ENCODE peak calls at places on chromosomes 13 and 19, in four cellular contexts. One of them, this sample, is unnamed.

GRCh38 chr13:36992362-36992761 is 6.8 kb downstream of the ALG5 start:
- DNase-seq in prostate gland: no peak
- DNase-seq in HL-60: no peak
- DNase-seq in upper lobe of left lung: no peak
- DNase-seq in this sample: no peak

GRCh38 chr19:30001794-30002193 is 59.8 kb downstream of the URI1 start:
- DNase-seq in prostate gland: no peak
- DNase-seq in HL-60: no peak
- DNase-seq in upper lobe of left lung: no peak
- DNase-seq in this sample: no peak

GRCh38 chr19:19540707-19541515 is 2.8 kb downstream of the CILP2 start:
- DNase-seq in prostate gland: no peak
- DNase-seq in HL-60: peak
- DNase-seq in upper lobe of left lung: peak
- DNase-seq in this sample: peak

GRCh38 chr13:47110141-47110540 is 213.3 kb upstream of the HTR2A start:
- DNase-seq in prostate gland: no peak
- DNase-seq in HL-60: no peak
- DNase-seq in upper lobe of left lung: no peak
- DNase-seq in this sample: no peak

GRCh38 chr13:91946498-91947070 is 548.2 kb downstream of the GPC5 start:
- DNase-seq in prostate gland: no peak
- DNase-seq in HL-60: no peak
- DNase-seq in upper lobe of left lung: no peak
- DNase-seq in this sample: no peak

GRCh38 chr19:55088543-55089265 is 13.0 kb downstream of the EPS8L1 start:
- DNase-seq in prostate gland: peak
- DNase-seq in HL-60: peak
- DNase-seq in upper lobe of left lung: peak
- DNase-seq in this sample: peak

GRCh38 chr19:50602935-50603334 is 34.7 kb upstream of the LRRC4B start:
- DNase-seq in prostate gland: no peak
- DNase-seq in HL-60: no peak
- DNase-seq in upper lobe of left lung: no peak
- DNase-seq in this sample: no peak

GRCh38 chr19:48659768-48660167 is 13.0 kb downstream of the NTN5 start:
- DNase-seq in prostate gland: no peak
- DNase-seq in HL-60: no peak
- DNase-seq in upper lobe of left lung: peak
- DNase-seq in this sample: no peak

GRCh38 chr19:1866693-1867358 is 3.4 kb upstream of the KLF16 start:
- DNase-seq in prostate gland: no peak
- DNase-seq in HL-60: no peak
- DNase-seq in upper lobe of left lung: no peak
- DNase-seq in this sample: no peak

GRCh38 chr19:32268381-32268780 is 77.0 kb upstream of the ZNF507 start:
- DNase-seq in prostate gland: no peak
- DNase-seq in HL-60: no peak
- DNase-seq in upper lobe of left lung: no peak
- DNase-seq in this sample: no peak

GRCh38 chr19:49425178-49425577 is at the start of gene GFY:
- DNase-seq in prostate gland: no peak
- DNase-seq in HL-60: no peak
- DNase-seq in upper lobe of left lung: no peak
- DNase-seq in this sample: no peak

GRCh38 chr13:89925107-89925506 is 1422.4 kb upstream of the MIR17HG start:
- DNase-seq in prostate gland: no peak
- DNase-seq in HL-60: peak
- DNase-seq in upper lobe of left lung: no peak
- DNase-seq in this sample: no peak

GRCh38 chr19:4064073-4064550 is 2.6 kb downstream of the ZBTB7A start:
- DNase-seq in prostate gland: no peak
- DNase-seq in HL-60: no peak
- DNase-seq in upper lobe of left lung: peak
- DNase-seq in this sample: no peak

GRCh38 chr19:35179830-35180229 is 25.3 kb downstream of the FXYD5 start:
- DNase-seq in prostate gland: no peak
- DNase-seq in HL-60: no peak
- DNase-seq in upper lobe of left lung: no peak
- DNase-seq in this sample: no peak

GRCh38 chr13:20823071-20823470 is 49.3 kb upstream of the EEF1AKMT1 start:
- DNase-seq in prostate gland: no peak
- DNase-seq in HL-60: no peak
- DNase-seq in upper lobe of left lung: no peak
- DNase-seq in this sample: no peak

GRCh38 chr13:45441633-45442032 is 23.1 kb upstream of the COG3 start:
- DNase-seq in prostate gland: no peak
- DNase-seq in HL-60: no peak
- DNase-seq in upper lobe of left lung: no peak
- DNase-seq in this sample: no peak

DNA sequence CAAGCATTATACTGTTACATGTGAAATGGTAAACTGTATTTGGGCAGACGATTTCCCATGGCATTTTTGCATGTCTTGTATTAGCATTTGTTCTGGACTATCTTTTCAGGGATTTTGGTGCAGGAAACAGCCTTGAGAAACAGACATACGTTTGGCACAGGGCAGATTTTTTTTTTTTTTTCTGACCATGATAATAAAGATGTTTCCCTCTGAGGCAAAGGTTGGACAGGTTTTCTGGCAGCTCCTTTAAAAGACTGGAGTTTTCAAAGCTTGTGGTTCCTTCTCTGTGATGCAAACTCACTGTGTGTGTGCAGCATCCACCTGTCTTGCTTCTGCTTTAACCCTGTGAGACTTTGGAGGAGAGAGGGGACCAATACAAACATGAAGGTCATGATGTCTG is 63.0 kb downstream of the NBEA start:
- DNase-seq in prostate gland: no peak
- DNase-seq in HL-60: no peak
- DNase-seq in upper lobe of left lung: no peak
- DNase-seq in this sample: no peak
- H3K27ac ChIP-seq in prostate gland: no peak
- H3K27ac ChIP-seq in HL-60: no peak
- H3K27ac ChIP-seq in upper lobe of left lung: no peak
- H3K27ac ChIP-seq in this sample: no peak

GRCh38 chr19:11652492-11652891 is 55.2 kb downstream of the ZNF627 start:
- DNase-seq in prostate gland: no peak
- DNase-seq in HL-60: no peak
- DNase-seq in upper lobe of left lung: no peak
- DNase-seq in this sample: no peak

GRCh38 chr19:11652056-11652455 is 54.8 kb downstream of the ZNF627 start:
- DNase-seq in prostate gland: no peak
- DNase-seq in HL-60: no peak
- DNase-seq in upper lobe of left lung: no peak
- DNase-seq in this sample: no peak

GRCh38 chr19:11651062-11651461 is 53.8 kb downstream of the ZNF627 start:
- DNase-seq in prostate gland: no peak
- DNase-seq in HL-60: no peak
- DNase-seq in upper lobe of left lung: no peak
- DNase-seq in this sample: no peak

GRCh38 chr19:11649941-11650340 is 52.7 kb downstream of the ZNF627 start:
- DNase-seq in prostate gland: no peak
- DNase-seq in HL-60: no peak
- DNase-seq in upper lobe of left lung: no peak
- DNase-seq in this sample: no peak
- TF ChIP-seq POLR2AphosphoS5 in prostate gland: no peak
- TF ChIP-seq POLR2AphosphoS5 in HL-60: no peak
- TF ChIP-seq POLR2AphosphoS5 in upper lobe of left lung: no peak
- TF ChIP-seq POLR2AphosphoS5 in this sample: no peak

DNA sequence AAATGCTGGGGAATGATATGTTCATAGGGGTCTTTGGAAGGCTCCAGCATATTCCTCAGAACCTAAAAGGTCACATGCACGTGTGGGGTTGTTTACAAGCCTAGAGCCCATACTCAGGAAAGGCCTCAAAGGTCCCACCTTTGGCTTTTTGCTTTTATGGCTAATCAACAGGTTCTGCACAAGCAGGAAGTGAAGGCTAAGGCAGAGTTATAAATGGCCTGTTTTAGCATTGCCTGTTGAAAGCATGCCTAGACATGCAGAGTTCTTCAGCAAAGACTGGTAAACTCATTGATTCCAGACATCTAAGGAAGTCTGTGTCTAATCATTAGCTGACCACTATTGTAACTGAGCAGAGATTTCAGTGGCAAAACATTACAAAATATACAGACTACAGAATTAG is 198.3 kb downstream of the KCNRG start:
- DNase-seq in prostate gland: no peak
- DNase-seq in HL-60: no peak
- DNase-seq in upper lobe of left lung: no peak
- DNase-seq in this sample: no peak
- H3K27ac ChIP-seq in prostate gland: no peak
- H3K27ac ChIP-seq in HL-60: no peak
- H3K27ac ChIP-seq in upper lobe of left lung: no peak
- H3K27ac ChIP-seq in this sample: no peak

GRCh38 chr13:31045621-31046081 is 113.2 kb downstream of the TEX26 start:
- DNase-seq in prostate gland: no peak
- DNase-seq in HL-60: peak
- DNase-seq in upper lobe of left lung: peak
- DNase-seq in this sample: peak
- TF ChIP-seq POLR2AphosphoS5 in prostate gland: peak
- TF ChIP-seq POLR2AphosphoS5 in HL-60: no peak
- TF ChIP-seq POLR2AphosphoS5 in upper lobe of left lung: peak
- TF ChIP-seq POLR2AphosphoS5 in this sample: peak